ENCODE peak calls at places on chromosomes 5 and 9, in five cellular contexts. Y is CD8-positive, alpha-beta memory T cell; V is A673; M is fibroblast of lung; X is GM23248. Q is an unnamed sample. For H3K9me3, the result is how much of the 10 kb centered on the place peaks cover.

GRCh38 chr5:5752844-5753243 is 330.4 kb downstream of the ICE1 start:
- DNase-seq in M (no peak), Y (no peak), X (no peak), V (no peak), Q (no peak)

GRCh38 chr5:24923400-24923799 is 278.6 kb upstream of the CDH10 start:
- DNase-seq in X (no peak), M (no peak), V (no peak), Y (no peak), Q (no peak)

GRCh38 chr9:129491486-129491855 is 129.4 kb downstream of the C9orf50 start:
- DNase-seq in Y (no peak), V (no peak), X (no peak), M (peak), Q (no peak)

GRCh38 chr9:136690841-136691261 is 3.6 kb upstream of the AGPAT2 start:
- DNase-seq in M (no peak), Y (no peak), X (no peak), V (no peak), Q (no peak)

GRCh38 chr9:85569988-85570387 is 171.8 kb downstream of the AGTPBP1 start:
- DNase-seq in Y (no peak), V (no peak), M (peak), X (peak), Q (no peak)

GRCh38 chr5:40406426-40407211 is 273.1 kb upstream of the PTGER4 start:
- DNase-seq in M (no peak), Y (no peak), X (no peak), V (no peak), Q (no peak)

GRCh38 chr5:86115164-86115563 is 502.6 kb upstream of the COX7C start:
- DNase-seq in X (no peak), M (no peak), V (no peak), Y (no peak), Q (no peak)

GRCh38 chr9:121714873-121715272 is 63.4 kb downstream of the DAB2IP start:
- DNase-seq in M (no peak), V (no peak), X (no peak), Y (no peak), Q (no peak)

GRCh38 chr9:131500939-131501541 is 1.7 kb upstream of the POMT1 start:
- DNase-seq in V (peak), Y (peak), X (peak), M (peak), Q (peak)

GRCh38 chr5:15615859-15616258 is 115.9 kb downstream of the FBXL7 start:
- DNase-seq in X (peak), M (peak), V (no peak), Y (no peak), Q (no peak)

GRCh38 chr9:131856105-131856504 is 116.2 kb upstream of the RAPGEF1 start:
- DNase-seq in V (no peak), X (no peak), M (no peak), Y (no peak), Q (no peak)

GRCh38 chr9:32627394-32627954 is 8.0 kb downstream of the TAF1L start:
- DNase-seq in M (peak), Y (no peak), X (no peak), V (no peak), Q (no peak)

DNA sequence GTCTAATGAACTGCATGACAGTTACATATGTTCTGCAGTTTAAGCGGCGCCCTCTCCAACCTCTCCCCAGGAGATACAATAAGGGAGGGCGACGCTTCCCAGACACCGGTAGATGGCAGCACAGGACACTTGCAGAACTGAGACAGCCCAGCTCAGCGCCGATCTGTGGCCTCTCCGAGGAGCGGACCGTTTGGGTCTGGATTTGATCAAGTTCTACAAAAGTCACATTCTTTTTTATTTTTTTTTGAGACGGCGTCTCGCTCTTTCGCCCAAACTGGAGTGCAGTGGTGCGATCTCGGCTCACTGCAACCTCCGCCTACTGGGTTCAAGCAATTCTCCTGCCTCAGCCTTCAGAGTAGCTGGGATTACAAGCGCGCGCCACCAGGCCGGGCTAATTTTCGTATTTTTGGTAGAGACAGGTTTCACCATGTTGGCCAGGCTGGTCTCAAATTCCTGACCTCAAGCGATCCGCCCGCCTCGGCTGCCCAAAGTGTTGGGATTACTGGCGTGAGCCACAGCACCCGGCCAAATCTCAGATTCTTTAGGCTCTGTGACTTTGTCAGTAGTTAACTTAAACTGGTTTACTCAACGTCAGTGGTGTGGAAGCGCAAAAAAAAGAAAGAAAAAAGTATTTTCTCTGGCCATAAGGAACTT is 1.4 kb upstream of the ATOSB start:
- DNase-seq in X (peak), M (peak), V (peak), Y (peak), Q (peak)
- H3K27ac ChIP-seq in X (peak), M (no peak), V (no peak), Y (peak), Q (no peak)

DNA sequence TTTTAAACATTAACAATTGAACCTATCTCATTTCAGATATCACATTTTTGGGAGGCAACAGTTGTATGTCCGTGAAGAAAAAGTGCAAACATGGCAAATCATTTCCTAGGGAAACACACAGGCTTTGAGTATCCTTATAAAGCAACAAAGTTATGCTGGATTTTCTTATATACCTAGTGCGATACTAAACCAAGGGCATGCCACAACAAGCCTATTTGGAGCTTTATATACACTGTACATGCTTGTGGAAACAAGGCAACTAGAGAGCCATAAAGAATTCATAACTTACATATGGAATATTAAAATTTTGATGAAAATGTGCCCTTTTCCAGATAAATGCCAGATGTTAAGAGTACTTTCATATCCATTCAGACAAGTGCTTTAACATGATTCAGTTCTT is 191.4 kb downstream of the DCP2 start:
- DNase-seq in X (no peak), M (no peak), V (no peak), Y (no peak), Q (no peak)
- H3K9me3 ChIP-seq in X (under half), M (under half), V (under half), Y (under half), Q (under half)

GRCh38 chr9:128249558-128249913 is 26.3 kb downstream of the GOLGA2 start:
- DNase-seq in V (no peak), M (no peak), X (no peak), Y (no peak), Q (no peak)

GRCh38 chr9:128251701-128252100 is 24.1 kb downstream of the GOLGA2 start:
- DNase-seq in V (no peak), X (peak), M (peak), Y (no peak), Q (no peak)

GRCh38 chr9:128250839-128251558 is 24.8 kb downstream of the GOLGA2 start:
- DNase-seq in V (no peak), Y (no peak), M (no peak), X (no peak), Q (no peak)

GRCh38 chr9:128252317-128253139 is 23.3 kb downstream of the GOLGA2 start:
- DNase-seq in X (no peak), Y (no peak), V (no peak), M (no peak), Q (no peak)

GRCh38 chr9:128249914-128250838 is 25.6 kb downstream of the GOLGA2 start:
- DNase-seq in Y (peak), M (peak), X (peak), V (peak), Q (no peak)
- H3K4me3 ChIP-seq in Y (peak), M (no peak), X (no peak), V (peak), Q (no peak)

GRCh38 chr5:51651889-51652288 is 268.6 kb downstream of the ISL1 start:
- DNase-seq in Y (no peak), X (peak), M (peak), V (peak), Q (no peak)
- H3K27ac ChIP-seq in Y (no peak), X (no peak), M (no peak), V (no peak), Q (no peak)

Q was measured in AG04450.